ENCODE peak calls at places on chromosomes 12 and 14, in eight cellular contexts. P is spleen, L is suprapubic skin, E is transverse colon, X is HepG2, O is GM12892, Z is lower leg skin, C is Peyer's patch. D is an unnamed sample.

GRCh38 chr12:108914031-108914630 is 34.2 kb downstream of the DAO start:
- DNase-seq in P (no peak), Z (peak), E (no peak), X (no peak), L (no peak), C (no peak), O (no peak), D (no peak)

GRCh38 chr14:101022916-101023435 is 119.5 kb upstream of the RTL1 start:
- DNase-seq in E (no peak), L (peak), C (peak), X (no peak), P (peak), O (no peak), Z (no peak), D (no peak)

GRCh38 chr12:82650627-82651337 is 35.9 kb upstream of the TMTC2 start:
- DNase-seq in C (peak), O (no peak), X (peak), Z (peak), P (no peak), E (peak), L (no peak), D (no peak)

GRCh38 chr12:41486718-41487117 is 298.6 kb downstream of the PDZRN4 start:
- DNase-seq in P (no peak), Z (no peak), X (no peak), L (no peak), C (no peak), E (no peak), O (no peak), D (no peak)

GRCh38 chr12:98998697-98999299 is 353.7 kb downstream of the APAF1 start:
- DNase-seq in C (no peak), E (no peak), X (peak), O (no peak), Z (no peak), P (no peak), L (no peak), D (peak)

GRCh38 chr14:106564058-106564643 is 1037.8 kb downstream of the TMEM121 start:
- DNase-seq in E (peak), P (peak), L (no peak), X (peak), O (peak), C (peak), Z (no peak), D (peak)

GRCh38 chr12:107610030-107610859 is 75.4 kb upstream of the PWP1 start:
- DNase-seq in P (no peak), O (no peak), X (peak), L (no peak), Z (no peak), E (no peak), C (no peak), D (peak)

GRCh38 chr14:59306775-59307174 is 118.3 kb downstream of the DAAM1 start:
- DNase-seq in P (no peak), C (no peak), L (no peak), X (no peak), O (no peak), E (no peak), Z (no peak), D (no peak)

GRCh38 chr12:110534811-110535210 is 32.7 kb downstream of the RAD9B start:
- DNase-seq in O (no peak), C (no peak), L (no peak), X (no peak), P (no peak), Z (no peak), E (no peak), D (no peak)

GRCh38 chr14:50829472-50830043 is 1.4 kb downstream of the NIN start:
- DNase-seq in O (no peak), P (no peak), X (no peak), E (no peak), Z (no peak), L (no peak), C (no peak), D (no peak)

GRCh38 chr14:54803926-54804719 is 98.5 kb downstream of the GCH1 start:
- DNase-seq in L (no peak), P (no peak), Z (no peak), O (no peak), E (no peak), X (peak), C (no peak), D (no peak)

GRCh38 chr12:47803196-47803875 is 16.4 kb downstream of the HDAC7 start:
- DNase-seq in C (no peak), P (no peak), X (no peak), Z (no peak), L (no peak), O (no peak), E (no peak), D (no peak)

GRCh38 chr12:78171082-78171481 is 340.4 kb downstream of the NAV3 start:
- DNase-seq in C (no peak), L (no peak), X (no peak), P (no peak), E (no peak), O (no peak), Z (no peak), D (no peak)

GRCh38 chr14:61654026-61654425 is 41.3 kb upstream of the HIF1A start:
- DNase-seq in O (no peak), E (no peak), C (no peak), P (no peak), L (no peak), X (no peak), Z (no peak), D (no peak)

GRCh38 chr14:101495284-101495683 is 66.0 kb upstream of the DIO3 start:
- DNase-seq in L (peak), X (no peak), O (no peak), Z (no peak), P (peak), C (no peak), E (no peak), D (no peak)

GRCh38 chr12:93960521-93960920 is 187.9 kb upstream of the PLXNC1 start:
- DNase-seq in X (no peak), Z (no peak), O (no peak), L (no peak), E (no peak), C (no peak), P (no peak), D (no peak)

GRCh38 chr12:47789712-47790489 is 16.9 kb downstream of the SLC48A1 start:
- DNase-seq in E (no peak), L (no peak), P (no peak), X (no peak), C (no peak), Z (no peak), O (no peak), D (no peak)

GRCh38 chr14:32512813-32513212 is 183.7 kb downstream of the AKAP6 start:
- DNase-seq in C (no peak), O (no peak), L (no peak), E (no peak), X (no peak), P (no peak), Z (no peak), D (no peak)

GRCh38 chr14:55711171-55711811 is 131.3 kb downstream of the KTN1 start:
- DNase-seq in E (no peak), L (no peak), C (no peak), P (no peak), X (no peak), O (no peak), Z (no peak), D (no peak)

GRCh38 chr12:52202361-52203078 is 10.7 kb upstream of the KRT80 start:
- DNase-seq in P (peak), C (peak), Z (no peak), E (no peak), O (no peak), X (no peak), L (no peak), D (no peak)

GRCh38 chr12:111766608-111767361 is at the start of gene ALDH2:
- DNase-seq in C (peak), Z (no peak), X (peak), O (no peak), L (peak), E (peak), P (peak), D (peak)

GRCh38 chr14:39339003-39339402 is 93.2 kb downstream of the FBXO33 start:
- DNase-seq in P (no peak), X (peak), E (no peak), L (no peak), C (no peak), O (no peak), Z (no peak), D (no peak)

GRCh38 chr12:40253936-40254335 is 29.1 kb downstream of the LRRK2 start:
- DNase-seq in L (no peak), Z (no peak), C (no peak), E (no peak), O (no peak), P (no peak), X (no peak), D (no peak)

GRCh38 chr12:12719496-12719895 is 2.3 kb downstream of the CDKN1B start:
- DNase-seq in Z (no peak), O (no peak), C (no peak), E (no peak), L (no peak), X (no peak), P (no peak), D (peak)

GRCh38 chr14:68824517-68825347 is 31.9 kb upstream of the ZFP36L1 start:
- DNase-seq in O (no peak), E (peak), C (peak), Z (peak), P (peak), X (peak), L (no peak), D (peak)

GRCh38 chr14:29654910-29655590 is 272.6 kb downstream of the PRKD1 start:
- DNase-seq in Z (no peak), L (no peak), E (no peak), P (no peak), X (no peak), O (no peak), C (no peak), D (no peak)

GRCh38 chr12:65765436-65765813 is 58.9 kb upstream of the HMGA2 start:
- DNase-seq in P (no peak), C (no peak), Z (no peak), X (no peak), L (no peak), O (no peak), E (no peak), D (no peak)

GRCh38 chr12:2250797-2251196 is 198.0 kb downstream of the CACNA1C start:
- DNase-seq in X (no peak), L (no peak), C (no peak), E (no peak), P (peak), O (no peak), Z (peak), D (no peak)

GRCh38 chr14:96482986-96483385 is 19.2 kb upstream of the PAPOLA start:
- DNase-seq in P (no peak), X (no peak), L (no peak), Z (no peak), O (no peak), C (no peak), E (no peak), D (peak)

GRCh38 chr12:105330938-105331804 is 680 bp downstream of the C12orf75 start:
- DNase-seq in Z (no peak), P (peak), E (peak), C (no peak), X (no peak), L (no peak), O (peak), D (peak)

DNA sequence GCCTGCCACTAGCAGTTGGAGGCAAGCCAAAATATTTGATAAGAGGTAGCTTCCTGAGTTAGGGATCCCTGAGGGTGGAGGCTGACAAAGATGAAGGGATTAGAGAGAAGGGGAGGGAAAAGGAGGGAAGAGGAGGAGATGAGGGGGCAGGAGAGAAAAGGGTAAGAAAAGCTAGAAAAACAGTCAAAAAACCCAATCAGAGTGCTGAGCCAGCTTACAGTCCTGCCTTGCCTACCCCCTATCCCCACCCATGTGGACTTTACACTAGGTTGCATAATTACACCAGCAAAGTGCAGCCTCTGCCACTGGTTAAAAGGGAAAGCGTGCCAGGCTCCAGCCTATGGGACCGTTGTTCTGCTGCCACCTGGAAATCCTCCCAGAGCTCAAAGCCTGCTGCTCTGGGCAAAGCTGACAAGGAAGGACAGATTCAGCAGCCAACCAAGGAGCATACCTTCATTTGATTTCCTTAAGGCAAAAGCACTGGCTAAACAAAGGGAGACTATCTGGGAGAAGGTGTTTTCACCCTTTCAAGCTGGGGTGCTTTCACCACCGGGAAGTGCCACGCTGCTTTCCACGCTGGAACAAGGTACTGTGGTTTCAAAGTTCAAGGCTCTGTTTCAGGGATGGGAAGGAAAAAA is 3.9 kb upstream of the NUMB start:
- DNase-seq in Z (peak), X (peak), O (no peak), P (no peak), E (peak), C (peak), L (no peak), D (peak)
- TF ChIP-seq POLR2A in Z (no peak), X (peak), O (no peak), P (no peak), E (peak), C (peak), L (no peak), D (no peak)

GRCh38 chr14:88005050-88005481 is at the start of gene GPR65:
- DNase-seq in E (no peak), X (no peak), Z (no peak), C (no peak), L (no peak), P (no peak), O (no peak), D (peak)

GRCh38 chr14:88007608-88008007 is 2.7 kb downstream of the GPR65 start:
- DNase-seq in Z (no peak), P (no peak), L (no peak), O (no peak), X (no peak), C (no peak), E (no peak), D (no peak)

GRCh38 chr14:88004637-88005036 is 298 bp upstream of the GPR65 start:
- DNase-seq in O (no peak), X (no peak), C (no peak), E (no peak), Z (no peak), P (no peak), L (no peak), D (no peak)

GRCh38 chr14:88009486-88009885 is 4.6 kb downstream of the GPR65 start:
- DNase-seq in C (no peak), P (no peak), Z (no peak), O (no peak), X (no peak), E (no peak), L (no peak), D (no peak)

DNA sequence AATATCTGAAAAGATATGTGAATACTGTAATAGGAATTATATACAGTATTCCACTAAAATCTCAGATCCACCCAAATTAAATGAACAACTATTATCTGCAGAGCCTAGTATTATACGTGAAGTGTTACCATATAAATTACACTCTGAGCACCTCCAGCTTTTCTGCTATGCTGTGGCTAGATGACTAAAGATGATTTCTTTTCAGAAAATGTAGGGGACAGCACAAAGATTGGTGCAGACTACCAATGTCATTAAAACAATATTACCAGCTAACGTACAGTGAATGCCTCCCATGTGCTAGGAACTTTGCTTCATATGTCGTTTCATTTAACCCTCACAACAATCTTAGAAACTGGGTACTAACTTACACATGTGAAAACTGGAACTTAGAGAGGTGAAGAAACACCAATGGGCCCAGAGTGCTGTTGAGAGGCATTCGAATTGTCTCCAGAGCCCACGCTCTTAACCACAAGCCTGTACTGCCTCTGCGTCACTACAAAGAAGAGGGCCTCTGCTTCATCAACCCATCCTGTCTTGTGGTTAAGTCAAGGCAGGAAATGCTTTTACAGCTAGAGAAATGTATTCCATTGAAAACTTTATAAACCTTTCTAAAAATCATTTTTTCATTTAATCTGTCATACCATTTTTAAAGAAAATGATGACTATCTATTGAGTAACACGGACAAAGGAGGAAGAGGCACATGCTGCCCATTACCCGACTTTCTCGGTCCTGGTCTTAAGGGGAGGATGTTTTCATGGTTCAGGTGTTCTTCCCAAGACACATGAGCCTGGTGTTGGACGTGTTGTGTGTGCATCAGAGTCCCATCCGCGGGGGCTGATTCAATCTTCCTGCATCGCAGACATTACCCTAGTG is 1.3 kb downstream of the GPR65 start:
- DNase-seq in L (no peak), P (peak), C (no peak), X (no peak), O (peak), E (peak), Z (no peak), D (peak)
- TF ChIP-seq POLR2A in L (no peak), P (no peak), C (no peak), X (no peak), O (peak), E (peak), Z (no peak), D (peak)

GRCh38 chr14:76957224-76957881 is 71.2 kb downstream of the IRF2BPL start:
- DNase-seq in C (no peak), X (no peak), P (no peak), E (no peak), Z (no peak), O (no peak), L (no peak), D (peak)

GRCh38 chr14:76955575-76956252 is 72.8 kb downstream of the IRF2BPL start:
- DNase-seq in X (peak), C (no peak), L (no peak), E (no peak), Z (peak), O (no peak), P (peak), D (peak)

GRCh38 chr14:76954791-76955190 is 73.7 kb downstream of the IRF2BPL start:
- DNase-seq in O (no peak), Z (no peak), E (no peak), P (no peak), X (no peak), L (no peak), C (no peak), D (no peak)

GRCh38 chr14:76958020-76958965 is 70.2 kb downstream of the IRF2BPL start:
- DNase-seq in E (no peak), X (no peak), O (no peak), C (no peak), P (no peak), L (no peak), Z (no peak), D (no peak)

GRCh38 chr14:76956253-76957090 is 72.0 kb downstream of the IRF2BPL start:
- DNase-seq in C (peak), E (peak), L (peak), O (no peak), P (peak), X (peak), Z (peak), D (peak)
- TF ChIP-seq POLR2A in C (peak), E (peak), L (no peak), O (peak), P (peak), X (peak), Z (no peak), D (peak)

DNA sequence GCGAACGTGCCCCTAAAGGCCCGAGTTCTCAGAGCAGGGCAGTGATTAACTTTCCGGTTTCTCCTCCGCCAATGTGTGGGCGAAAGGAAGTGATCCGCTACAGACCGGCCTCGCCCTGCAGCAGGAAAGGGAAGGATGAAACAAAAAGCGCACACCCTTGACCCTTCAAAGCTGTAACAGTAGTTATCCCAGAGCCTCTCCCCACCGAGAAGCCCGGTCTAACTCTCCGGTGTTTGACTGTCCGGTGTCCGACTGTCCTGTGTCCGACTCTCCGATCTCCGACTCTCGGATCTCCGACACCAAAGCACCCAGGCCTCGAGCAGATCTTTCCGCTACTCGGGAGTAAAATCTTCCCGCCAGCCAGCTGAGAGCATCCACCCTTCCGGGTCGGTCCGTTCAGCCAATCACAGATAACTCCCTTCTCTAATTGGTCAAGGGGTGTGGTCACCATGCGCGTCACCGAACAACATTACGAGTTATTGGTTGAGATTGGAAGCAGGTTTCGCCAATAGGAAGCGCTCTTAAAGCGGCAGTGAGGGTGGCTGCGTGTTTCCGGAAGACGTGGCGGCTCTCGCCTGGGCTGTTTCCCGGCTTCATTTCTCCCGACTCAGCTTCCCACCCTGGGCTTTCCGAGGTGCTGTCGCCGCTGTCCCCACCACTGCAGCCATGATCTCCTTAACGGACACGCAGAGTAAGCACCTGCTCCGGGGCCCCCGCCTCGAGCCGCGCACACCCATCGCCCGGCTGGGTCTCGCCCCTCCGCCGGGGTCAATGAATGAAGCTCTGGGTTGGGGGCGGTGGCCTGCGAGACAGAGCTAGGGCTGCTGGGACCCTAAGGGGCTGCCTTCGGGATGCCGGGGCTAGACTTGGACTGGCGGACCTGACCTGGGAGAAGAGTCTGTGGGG is at the start of the genes GOLT1B and RECQL:
- DNase-seq in Z (peak), L (peak), C (peak), E (peak), O (peak), X (peak), P (peak), D (peak)
- TF ChIP-seq POLR2A in Z (peak), L (no peak), C (peak), E (peak), O (peak), X (peak), P (no peak), D (peak)